ENCODE peak calls at places on chromosomes 3 and 15, in four cellular contexts. One of them, this sample, is unnamed.
A peak's percentile ranks its signal among the peaks of the same experiment; 100 is the strongest.

GRCh38 chr3:99895106-99895705 is 77.5 kb downstream of the CMSS1 start:
- DNase-seq in CD8-positive, alpha-beta T cell: no peak
- DNase-seq in GM06990: no peak
- DNase-seq in suprapubic skin: no peak
- DNase-seq in this sample: no peak

GRCh38 chr15:83219026-83219425 is 11.4 kb upstream of the HDGFL3 start:
- DNase-seq in CD8-positive, alpha-beta T cell: no peak
- DNase-seq in suprapubic skin: no peak
- DNase-seq in GM06990: no peak
- DNase-seq in this sample: no peak

GRCh38 chr15:61282661-61283060 is 53.6 kb upstream of the RORA start:
- DNase-seq in CD8-positive, alpha-beta T cell: no peak
- DNase-seq in suprapubic skin: no peak
- DNase-seq in GM06990: no peak
- DNase-seq in this sample: no peak

GRCh38 chr15:43285609-43286037 is 18.9 kb upstream of the TGM5 start:
- DNase-seq in GM06990: peak; percentile 38
- DNase-seq in CD8-positive, alpha-beta T cell: peak; percentile 15
- DNase-seq in suprapubic skin: no peak
- DNase-seq in this sample: peak; percentile 63

GRCh38 chr3:177320765-177321247 is 123.5 kb upstream of the TBL1XR1 start:
- DNase-seq in GM06990: no peak
- DNase-seq in suprapubic skin: no peak
- DNase-seq in CD8-positive, alpha-beta T cell: no peak
- DNase-seq in this sample: no peak

GRCh38 chr15:40082195-40082868 is 26.3 kb downstream of the BMF start:
- DNase-seq in CD8-positive, alpha-beta T cell: no peak
- DNase-seq in GM06990: no peak
- DNase-seq in suprapubic skin: no peak
- DNase-seq in this sample: no peak

GRCh38 chr3:52253314-52254260 is 8.0 kb downstream of the PPM1M start:
- DNase-seq in CD8-positive, alpha-beta T cell: peak; percentile 72
- DNase-seq in GM06990: peak; percentile 82
- DNase-seq in suprapubic skin: peak; percentile 76
- DNase-seq in this sample: peak; percentile 80

GRCh38 chr3:41523897-41524296 is 324.6 kb downstream of the CTNNB1 start:
- DNase-seq in suprapubic skin: no peak
- DNase-seq in GM06990: no peak
- DNase-seq in CD8-positive, alpha-beta T cell: no peak
- DNase-seq in this sample: no peak

GRCh38 chr3:129023909-129024308 is 22.8 kb downstream of the EFCC1 start:
- DNase-seq in CD8-positive, alpha-beta T cell: no peak
- DNase-seq in suprapubic skin: no peak
- DNase-seq in GM06990: no peak
- DNase-seq in this sample: peak; percentile 35

GRCh38 chr3:73623996-73624362 is 762 bp downstream of the PDZRN3 start:
- DNase-seq in GM06990: no peak
- DNase-seq in CD8-positive, alpha-beta T cell: no peak
- DNase-seq in suprapubic skin: no peak
- DNase-seq in this sample: no peak

GRCh38 chr3:18657858-18658820 is 233.0 kb upstream of the SATB1 start:
- DNase-seq in CD8-positive, alpha-beta T cell: peak; percentile 1
- DNase-seq in suprapubic skin: no peak
- DNase-seq in GM06990: no peak
- DNase-seq in this sample: peak; percentile 91

GRCh38 chr3:42097166-42097946 is 6.2 kb downstream of the TRAK1 start:
- DNase-seq in CD8-positive, alpha-beta T cell: no peak
- DNase-seq in suprapubic skin: no peak
- DNase-seq in GM06990: no peak
- DNase-seq in this sample: peak; percentile 78

GRCh38 chr3:150319900-150320299 is 88.2 kb upstream of the TSC22D2 start:
- DNase-seq in suprapubic skin: no peak
- DNase-seq in CD8-positive, alpha-beta T cell: no peak
- DNase-seq in GM06990: peak; percentile 5
- DNase-seq in this sample: peak; percentile 100

GRCh38 chr3:42010530-42010929 is 48.6 kb upstream of the ULK4 start:
- DNase-seq in GM06990: no peak
- DNase-seq in CD8-positive, alpha-beta T cell: no peak
- DNase-seq in suprapubic skin: no peak
- DNase-seq in this sample: no peak

GRCh38 chr15:101660005-101660404 is 7.8 kb upstream of the TM2D3 start:
- DNase-seq in GM06990: no peak
- DNase-seq in CD8-positive, alpha-beta T cell: no peak
- DNase-seq in suprapubic skin: no peak
- DNase-seq in this sample: no peak

GRCh38 chr3:140432176-140432753 is 245.6 kb upstream of the TRIM42 start:
- DNase-seq in GM06990: no peak
- DNase-seq in CD8-positive, alpha-beta T cell: no peak
- DNase-seq in suprapubic skin: no peak
- DNase-seq in this sample: no peak

GRCh38 chr15:66043264-66043663 is 174.0 kb downstream of the RAB11A start:
- DNase-seq in GM06990: no peak
- DNase-seq in suprapubic skin: no peak
- DNase-seq in CD8-positive, alpha-beta T cell: no peak
- DNase-seq in this sample: no peak

GRCh38 chr3:127574880-127575878 is 15.4 kb downstream of the TPRA1 start:
- DNase-seq in GM06990: peak; percentile 98
- DNase-seq in suprapubic skin: peak; percentile 85
- DNase-seq in CD8-positive, alpha-beta T cell: peak; percentile 70
- DNase-seq in this sample: peak; percentile 87

GRCh38 chr3:131526801-131527347 is 24.1 kb upstream of the MRPL3 start:
- DNase-seq in suprapubic skin: no peak
- DNase-seq in CD8-positive, alpha-beta T cell: no peak
- DNase-seq in GM06990: peak; percentile 26
- DNase-seq in this sample: no peak

GRCh38 chr3:123447749-123448502 is 964 bp downstream of the ADCY5 start:
- DNase-seq in CD8-positive, alpha-beta T cell: no peak
- DNase-seq in GM06990: no peak
- DNase-seq in suprapubic skin: no peak
- DNase-seq in this sample: no peak

GRCh38 chr3:4980229-4981159 is 1.3 kb downstream of the BHLHE40 start:
- DNase-seq in CD8-positive, alpha-beta T cell: peak; percentile 89
- DNase-seq in suprapubic skin: peak; percentile 96
- DNase-seq in GM06990: peak; percentile 92
- DNase-seq in this sample: peak; percentile 63

GRCh38 chr3:167372138-167372537 is 8.0 kb downstream of the ZBBX start:
- DNase-seq in CD8-positive, alpha-beta T cell: no peak
- DNase-seq in suprapubic skin: no peak
- DNase-seq in GM06990: no peak
- DNase-seq in this sample: no peak

GRCh38 chr3:42228796-42229195 is 37.2 kb downstream of the CCK start:
- DNase-seq in CD8-positive, alpha-beta T cell: no peak
- DNase-seq in GM06990: no peak
- DNase-seq in suprapubic skin: no peak
- DNase-seq in this sample: peak; percentile 37

GRCh38 chr3:136728918-136729317 is 23.3 kb downstream of the STAG1 start:
- DNase-seq in GM06990: no peak
- DNase-seq in CD8-positive, alpha-beta T cell: no peak
- DNase-seq in suprapubic skin: no peak
- DNase-seq in this sample: peak; percentile 64

GRCh38 chr15:97815841-97816240 is 144.7 kb upstream of the ARRDC4 start:
- DNase-seq in suprapubic skin: no peak
- DNase-seq in GM06990: no peak
- DNase-seq in CD8-positive, alpha-beta T cell: no peak
- DNase-seq in this sample: no peak

DNA sequence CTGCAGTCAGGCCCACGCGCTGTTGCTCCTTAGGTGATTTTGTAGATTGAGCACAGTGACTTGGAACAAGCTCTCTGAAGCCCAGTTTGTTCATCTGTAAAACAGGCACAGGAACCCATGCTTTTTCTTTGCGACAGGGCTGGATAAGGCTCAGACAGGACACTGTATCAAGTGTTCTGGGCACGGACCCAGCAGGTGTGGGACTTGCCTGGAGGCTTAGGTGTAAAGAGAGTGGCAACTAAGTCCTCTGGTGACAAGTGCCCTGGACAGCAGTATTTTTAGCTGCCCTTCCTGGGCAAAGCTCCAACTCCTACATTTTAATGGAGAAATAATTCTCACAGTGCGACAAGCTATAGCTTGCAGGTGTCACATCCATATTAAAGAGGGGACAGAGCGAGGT is 32.2 kb downstream of the CD276 start:
- DNase-seq in CD8-positive, alpha-beta T cell: no peak
- DNase-seq in suprapubic skin: no peak
- DNase-seq in GM06990: no peak
- DNase-seq in this sample: no peak
- TF ChIP-seq CTCF in CD8-positive, alpha-beta T cell: no peak
- TF ChIP-seq CTCF in suprapubic skin: no peak
- TF ChIP-seq CTCF in GM06990: no peak
- TF ChIP-seq CTCF in this sample: no peak

DNA sequence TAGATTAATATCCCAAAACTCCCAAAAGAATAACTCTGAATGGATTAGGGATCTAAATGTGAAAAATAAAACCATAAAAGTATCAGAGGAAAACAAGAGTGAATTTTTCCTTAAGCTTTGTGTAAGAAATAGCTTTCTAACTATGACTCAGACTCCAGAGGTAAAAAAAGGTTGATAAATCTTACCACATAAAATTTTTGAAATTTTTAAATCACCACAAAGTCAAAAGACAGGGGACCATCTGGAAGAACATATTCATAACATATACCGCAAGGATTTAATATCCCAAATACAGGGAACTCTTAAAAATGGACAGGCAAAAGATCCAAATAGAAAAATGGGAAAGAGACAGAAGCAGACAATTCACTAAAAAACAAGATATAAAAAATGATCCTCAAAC is 145.0 kb downstream of the ARNT2 start:
- DNase-seq in CD8-positive, alpha-beta T cell: no peak
- DNase-seq in suprapubic skin: no peak
- DNase-seq in GM06990: no peak
- DNase-seq in this sample: peak; percentile 52
- H3K4me3 ChIP-seq in CD8-positive, alpha-beta T cell: no peak overlapping the region
- H3K4me3 ChIP-seq in suprapubic skin: no peak overlapping the region
- H3K4me3 ChIP-seq in GM06990: no peak overlapping the region
- H3K4me3 ChIP-seq in this sample: no peak overlapping the region

GRCh38 chr3:72255736-72256559 is 471.0 kb upstream of the PROK2 start:
- DNase-seq in suprapubic skin: no peak
- DNase-seq in CD8-positive, alpha-beta T cell: no peak
- DNase-seq in GM06990: no peak
- DNase-seq in this sample: peak; percentile 52
- H3K27me3 ChIP-seq in suprapubic skin: no peaks in the 10 kb centered on the region
- H3K27me3 ChIP-seq in CD8-positive, alpha-beta T cell: no peaks in the 10 kb centered on the region
- H3K27me3 ChIP-seq in GM06990: no peaks in the 10 kb centered on the region
- H3K27me3 ChIP-seq in this sample: peaks cover 14% of the 10 kb centered on the region

GRCh38 chr15:78299302-78300102 is at the start of gene SKIC8:
- DNase-seq in GM06990: peak; percentile 97
- DNase-seq in CD8-positive, alpha-beta T cell: peak; percentile 82
- DNase-seq in suprapubic skin: peak; percentile 95
- DNase-seq in this sample: peak; percentile 84

GRCh38 chr15:78301813-78302212 is 2.4 kb upstream of the SKIC8 start:
- DNase-seq in GM06990: no peak
- DNase-seq in suprapubic skin: no peak
- DNase-seq in CD8-positive, alpha-beta T cell: no peak
- DNase-seq in this sample: no peak

GRCh38 chr15:78302579-78302978 is 3.2 kb upstream of the SKIC8 start:
- DNase-seq in GM06990: no peak
- DNase-seq in CD8-positive, alpha-beta T cell: no peak
- DNase-seq in suprapubic skin: no peak
- DNase-seq in this sample: no peak

GRCh38 chr15:78301326-78301725 is 1.9 kb upstream of the SKIC8 start:
- DNase-seq in CD8-positive, alpha-beta T cell: no peak
- DNase-seq in GM06990: peak; percentile 40
- DNase-seq in suprapubic skin: no peak
- DNase-seq in this sample: no peak

DNA sequence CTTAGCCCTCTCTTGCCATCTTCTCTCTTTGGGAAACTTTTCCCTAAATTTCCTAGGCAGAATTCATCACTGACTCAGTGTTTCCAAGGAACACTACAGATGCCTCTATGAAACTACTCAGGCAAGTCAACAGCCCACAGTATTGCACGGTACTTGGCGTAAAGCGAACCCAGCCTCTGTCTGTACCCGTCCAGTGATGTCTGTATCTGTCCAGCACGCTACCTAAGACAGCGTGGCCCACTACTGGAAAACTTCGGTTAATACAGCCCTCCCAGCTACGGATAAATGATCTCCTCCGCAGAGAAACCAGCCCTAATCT is 467 bp downstream of the SKIC8 start:
- DNase-seq in GM06990: no peak
- DNase-seq in suprapubic skin: no peak
- DNase-seq in CD8-positive, alpha-beta T cell: no peak
- DNase-seq in this sample: peak; percentile 13
- TF ChIP-seq CTCF in GM06990: no peak
- TF ChIP-seq CTCF in suprapubic skin: no peak
- TF ChIP-seq CTCF in CD8-positive, alpha-beta T cell: no peak
- TF ChIP-seq CTCF in this sample: peak; percentile 2

GRCh38 chr3:184228376-184229137 is 828 bp upstream of the VWA5B2 start:
- DNase-seq in GM06990: no peak
- DNase-seq in CD8-positive, alpha-beta T cell: no peak
- DNase-seq in suprapubic skin: no peak
- DNase-seq in this sample: no peak
- H3K4me3 ChIP-seq in GM06990: no peak overlapping the region
- H3K4me3 ChIP-seq in CD8-positive, alpha-beta T cell: peak overlapping the region; percentile 80
- H3K4me3 ChIP-seq in suprapubic skin: peak overlapping the region; percentile 53
- H3K4me3 ChIP-seq in this sample: no peak overlapping the region

GRCh38 chr3:28791713-28792255 is 443.2 kb upstream of the AZI2 start:
- DNase-seq in GM06990: no peak
- DNase-seq in CD8-positive, alpha-beta T cell: no peak
- DNase-seq in suprapubic skin: no peak
- DNase-seq in this sample: no peak

GRCh38 chr3:28786446-28786845 is 437.8 kb upstream of the AZI2 start:
- DNase-seq in suprapubic skin: no peak
- DNase-seq in CD8-positive, alpha-beta T cell: no peak
- DNase-seq in GM06990: no peak
- DNase-seq in this sample: no peak

GRCh38 chr3:28792604-28793003 is 444.0 kb upstream of the AZI2 start:
- DNase-seq in CD8-positive, alpha-beta T cell: no peak
- DNase-seq in GM06990: no peak
- DNase-seq in suprapubic skin: no peak
- DNase-seq in this sample: no peak

DNA sequence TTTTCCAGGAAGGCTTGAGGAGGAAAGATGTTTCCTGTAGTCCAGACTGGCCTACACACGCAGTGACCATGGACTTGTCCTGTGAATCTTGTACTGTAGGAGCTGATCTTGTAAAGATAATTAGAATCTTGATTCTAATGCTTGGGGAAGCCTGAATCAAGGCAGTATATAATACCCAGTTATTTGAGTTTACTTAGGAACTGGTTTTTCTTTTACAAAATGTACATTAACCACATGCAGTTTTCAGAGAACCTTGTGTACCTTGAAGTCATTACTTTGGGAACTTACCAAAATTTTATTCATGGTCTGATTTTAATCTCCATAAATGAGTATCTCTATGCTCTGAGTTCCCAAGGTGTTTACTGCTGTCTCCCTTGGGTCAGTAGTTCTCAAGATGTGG is 439.9 kb upstream of the AZI2 start:
- DNase-seq in GM06990: no peak
- DNase-seq in suprapubic skin: no peak
- DNase-seq in CD8-positive, alpha-beta T cell: no peak
- DNase-seq in this sample: no peak
- H3K27me3 ChIP-seq in GM06990: no peaks in the 10 kb centered on the region
- H3K27me3 ChIP-seq in suprapubic skin: no peaks in the 10 kb centered on the region
- H3K27me3 ChIP-seq in CD8-positive, alpha-beta T cell: no peaks in the 10 kb centered on the region
- H3K27me3 ChIP-seq in this sample: no peaks in the 10 kb centered on the region

GRCh38 chr3:142866841-142867631 is 21.8 kb downstream of the PCOLCE2 start:
- DNase-seq in suprapubic skin: no peak
- DNase-seq in GM06990: no peak
- DNase-seq in CD8-positive, alpha-beta T cell: no peak
- DNase-seq in this sample: peak; percentile 80
- TF ChIP-seq CTCF in suprapubic skin: no peak
- TF ChIP-seq CTCF in GM06990: no peak
- TF ChIP-seq CTCF in CD8-positive, alpha-beta T cell: no peak
- TF ChIP-seq CTCF in this sample: peak; percentile 26